ENCODE peak calls at places on chromosomes 3 and 15, in ten cellular contexts. L is HepG2, H is suprapubic skin, W is HL-60, B is sigmoid colon, P is endothelial cell of umbilical vein, F is GM12891, Y is spleen, T is K562, Z is stomach. Q is an unnamed sample.

GRCh38 chr3:155604126-155604525 is 140.7 kb downstream of the PLCH1 start:
- DNase-seq in B (no peak), Y (no peak), T (no peak), F (no peak), W (no peak), L (no peak), Z (no peak), H (no peak), P (no peak), Q (no peak)

GRCh38 chr3:17140670-17141505 is 256.1 kb downstream of the PLCL2 start:
- DNase-seq in T (no peak), H (no peak), B (no peak), Y (no peak), F (no peak), Z (no peak), L (no peak), W (no peak), P (no peak), Q (peak)

GRCh38 chr3:179146911-179147570 is 1.1 kb upstream of the PIK3CA start:
- DNase-seq in F (no peak), L (peak), B (no peak), P (peak), Z (no peak), H (no peak), Y (no peak), W (peak), T (peak), Q (peak)

GRCh38 chr15:89490550-89491315 is 5.7 kb downstream of the RHCG start:
- DNase-seq in H (no peak), Z (no peak), L (no peak), P (no peak), F (no peak), Y (no peak), T (no peak), B (peak), W (no peak), Q (no peak)

GRCh38 chr15:90419738-90420487 is 31.9 kb downstream of the IQGAP1 start:
- DNase-seq in F (no peak), Z (no peak), Y (no peak), W (no peak), L (no peak), P (peak), H (no peak), T (no peak), B (no peak), Q (no peak)

GRCh38 chr3:113111308-113111707 is 100.0 kb upstream of the BOC start:
- DNase-seq in H (no peak), Z (no peak), F (no peak), B (no peak), Y (no peak), T (peak), W (no peak), L (no peak), P (no peak), Q (no peak)

GRCh38 chr3:122893282-122893681 is 98.4 kb downstream of the SLC49A4 start:
- DNase-seq in P (no peak), L (peak), F (no peak), H (no peak), Z (no peak), B (no peak), T (no peak), Y (no peak), W (no peak), Q (no peak)

GRCh38 chr3:147943265-147943945 is 534.2 kb downstream of the ZIC1 start:
- DNase-seq in B (no peak), Z (no peak), H (no peak), L (no peak), F (no peak), T (no peak), Y (no peak), P (peak), W (no peak), Q (no peak)

DNA sequence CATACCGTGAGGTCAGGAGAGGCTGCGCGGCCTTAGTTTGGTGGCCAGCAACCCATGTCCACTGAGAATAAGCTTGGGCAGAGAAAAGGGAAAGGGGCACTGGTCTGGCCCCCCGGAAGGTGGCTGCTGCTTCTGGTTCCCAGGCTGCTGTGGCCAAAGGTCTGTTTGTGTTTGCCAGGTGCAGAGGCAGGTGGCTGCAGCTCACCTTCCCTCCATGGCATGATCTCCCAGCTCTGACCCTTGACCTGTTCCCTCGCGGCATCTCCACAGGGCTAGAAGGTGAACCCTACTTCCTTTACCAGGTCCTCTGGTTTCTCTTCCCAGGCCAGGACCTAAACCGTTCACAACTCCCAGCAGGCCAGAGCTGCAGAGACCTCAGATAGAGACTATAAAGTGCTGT is 13.8 kb downstream of the VPS18 start:
- DNase-seq in F (no peak), H (no peak), B (no peak), T (no peak), Y (peak), Z (no peak), L (no peak), W (no peak), P (no peak), Q (no peak)
- TF ChIP-seq POLR2AphosphoS5 in F (no peak), H (no peak), B (no peak), T (no peak), Y (no peak), Z (no peak), L (no peak), W (no peak), P (no peak), Q (no peak)

DNA sequence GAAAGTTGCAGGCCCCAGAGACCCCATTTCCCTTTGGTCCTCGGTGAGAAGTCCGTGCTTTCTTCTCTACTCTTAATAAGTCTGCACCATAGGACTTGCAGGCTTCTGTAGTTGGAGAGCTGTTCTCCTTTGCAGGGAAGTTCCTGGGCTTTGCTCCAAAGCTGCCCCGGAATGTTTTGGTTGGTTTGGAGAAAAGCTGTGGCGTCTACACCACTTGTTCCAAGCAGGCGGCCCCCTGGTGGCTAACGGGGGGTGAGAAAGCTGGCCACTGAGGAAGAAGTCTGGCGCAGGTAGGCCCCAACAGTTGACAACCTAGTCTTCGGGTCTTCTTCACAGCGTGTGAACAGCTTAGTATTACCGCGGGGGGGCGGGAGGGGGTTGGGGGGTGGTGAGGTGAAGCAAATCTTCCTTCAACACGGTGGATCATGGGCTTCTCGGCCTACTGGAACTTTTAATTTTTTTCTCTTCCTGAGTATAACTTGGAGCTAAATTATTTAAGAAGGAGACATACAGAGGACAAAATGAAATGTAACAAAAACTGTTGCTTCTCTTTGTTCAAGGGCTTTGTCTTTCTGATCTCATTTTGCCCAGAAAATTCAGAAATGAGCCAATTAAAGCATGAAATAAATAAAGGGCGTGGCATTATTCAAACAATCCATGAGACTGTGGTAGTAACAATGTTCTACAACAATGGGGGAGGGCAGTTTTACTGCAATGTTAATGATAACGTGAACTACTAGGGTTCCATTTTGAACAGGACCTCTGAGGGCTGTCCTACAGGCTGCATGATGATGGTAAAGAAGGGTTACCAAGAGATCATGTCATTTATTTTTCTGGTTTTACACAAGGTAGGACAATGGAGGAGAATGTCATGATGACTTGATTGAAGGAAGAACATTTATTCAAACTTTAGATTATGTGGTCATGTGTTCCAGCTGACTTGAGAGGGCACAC is 2.2 kb upstream of the THRB start:
- DNase-seq in L (peak), W (no peak), Z (peak), T (peak), P (peak), H (peak), F (no peak), B (peak), Y (peak), Q (peak)
- TF ChIP-seq POLR2AphosphoS5 in L (no peak), W (no peak), Z (no peak), T (no peak), P (no peak), H (no peak), F (no peak), B (no peak), Y (no peak), Q (no peak)

DNA sequence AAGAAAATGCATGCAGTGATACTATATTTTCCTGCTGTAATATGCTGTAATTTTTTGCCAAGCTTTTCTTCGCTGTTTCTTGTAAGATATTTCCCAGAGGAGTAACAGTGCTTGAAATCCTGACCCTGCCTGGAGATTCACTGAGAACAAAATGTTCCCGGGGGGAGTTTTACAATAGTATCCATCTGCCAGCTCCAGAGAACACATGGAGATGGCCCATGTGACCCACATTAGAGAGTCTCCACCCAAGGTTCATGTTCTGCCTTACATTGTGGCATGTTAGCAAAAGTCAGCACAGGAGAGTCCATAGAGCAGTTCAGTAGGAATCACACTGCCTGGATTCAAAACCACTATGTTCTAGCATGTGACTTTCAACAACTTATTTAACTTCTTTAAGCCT is 42.4 kb downstream of the TRIM42 start:
- DNase-seq in Y (no peak), W (no peak), F (no peak), P (no peak), B (no peak), H (no peak), Z (no peak), L (peak), T (no peak), Q (peak)
- TF ChIP-seq POLR2AphosphoS5 in Y (no peak), W (no peak), F (no peak), P (no peak), B (no peak), H (no peak), Z (no peak), L (no peak), T (no peak), Q (peak)

GRCh38 chr15:80179966-80180365 is 27.2 kb downstream of the FAH start:
- DNase-seq in Z (no peak), L (no peak), P (no peak), B (no peak), H (no peak), W (no peak), Y (no peak), F (no peak), T (no peak), Q (no peak)
- TF ChIP-seq POLR2AphosphoS5 in Z (no peak), L (no peak), P (no peak), B (no peak), H (no peak), W (no peak), Y (no peak), F (no peak), T (no peak), Q (no peak)

Q was measured in prostate gland.